ENCODE peak calls at places on chromosomes 4 and X, in four cellular contexts. One of them, this sample, is unnamed.

GRCh38 chr4:151098191-151098590 is 1.2 kb upstream of the RPS3A start:
- DNase-seq in stimulated activated CD8-positive, alpha-beta memory T cell treated with anti-CD3 and anti-CD28 coated beads, Interleukin-2, amount 100 ng/mL, for 1 hour: no peak
- DNase-seq in foreskin melanocyte: no peak
- DNase-seq in effector memory CD8-positive, alpha-beta T cell: no peak
- DNase-seq in this sample: no peak

GRCh38 chr4:71765349-71765748 is 18.5 kb downstream of the GC start:
- DNase-seq in stimulated activated CD8-positive, alpha-beta memory T cell treated with anti-CD3 and anti-CD28 coated beads, Interleukin-2, amount 100 ng/mL, for 1 hour: no peak
- DNase-seq in foreskin melanocyte: no peak
- DNase-seq in effector memory CD8-positive, alpha-beta T cell: no peak
- DNase-seq in this sample: no peak

GRCh38 chr4:120443111-120443510 is 376.5 kb upstream of the MAD2L1 start:
- DNase-seq in stimulated activated CD8-positive, alpha-beta memory T cell treated with anti-CD3 and anti-CD28 coated beads, Interleukin-2, amount 100 ng/mL, for 1 hour: no peak
- DNase-seq in foreskin melanocyte: no peak
- DNase-seq in effector memory CD8-positive, alpha-beta T cell: no peak
- DNase-seq in this sample: no peak

GRCh38 chrX:131614241-131614640 is 70.4 kb downstream of the OR13H1 start:
- DNase-seq in stimulated activated CD8-positive, alpha-beta memory T cell treated with anti-CD3 and anti-CD28 coated beads, Interleukin-2, amount 100 ng/mL, for 1 hour: no peak
- DNase-seq in foreskin melanocyte: no peak
- DNase-seq in effector memory CD8-positive, alpha-beta T cell: no peak
- DNase-seq in this sample: no peak

GRCh38 chr4:8854866-8855265 is 16.8 kb downstream of the HMX1 start:
- DNase-seq in stimulated activated CD8-positive, alpha-beta memory T cell treated with anti-CD3 and anti-CD28 coated beads, Interleukin-2, amount 100 ng/mL, for 1 hour: no peak
- DNase-seq in foreskin melanocyte: peak
- DNase-seq in effector memory CD8-positive, alpha-beta T cell: no peak
- DNase-seq in this sample: no peak

GRCh38 chr4:41218703-41219102 is 4.4 kb upstream of the APBB2 start:
- DNase-seq in stimulated activated CD8-positive, alpha-beta memory T cell treated with anti-CD3 and anti-CD28 coated beads, Interleukin-2, amount 100 ng/mL, for 1 hour: no peak
- DNase-seq in foreskin melanocyte: no peak
- DNase-seq in effector memory CD8-positive, alpha-beta T cell: no peak
- DNase-seq in this sample: no peak

GRCh38 chrX:38859602-38860001 is 58.3 kb downstream of the MID1IP1 start:
- DNase-seq in stimulated activated CD8-positive, alpha-beta memory T cell treated with anti-CD3 and anti-CD28 coated beads, Interleukin-2, amount 100 ng/mL, for 1 hour: no peak
- DNase-seq in foreskin melanocyte: no peak
- DNase-seq in effector memory CD8-positive, alpha-beta T cell: no peak
- DNase-seq in this sample: no peak

GRCh38 chr4:5050520-5050955 is 742 bp upstream of the STK32B start:
- DNase-seq in stimulated activated CD8-positive, alpha-beta memory T cell treated with anti-CD3 and anti-CD28 coated beads, Interleukin-2, amount 100 ng/mL, for 1 hour: no peak
- DNase-seq in foreskin melanocyte: peak
- DNase-seq in effector memory CD8-positive, alpha-beta T cell: no peak
- DNase-seq in this sample: peak

GRCh38 chrX:16005899-16006298 is 117.5 kb upstream of the GRPR start:
- DNase-seq in stimulated activated CD8-positive, alpha-beta memory T cell treated with anti-CD3 and anti-CD28 coated beads, Interleukin-2, amount 100 ng/mL, for 1 hour: no peak
- DNase-seq in foreskin melanocyte: no peak
- DNase-seq in effector memory CD8-positive, alpha-beta T cell: no peak
- DNase-seq in this sample: no peak

GRCh38 chr4:178333355-178333754 is 891.1 kb upstream of the AGA start:
- DNase-seq in stimulated activated CD8-positive, alpha-beta memory T cell treated with anti-CD3 and anti-CD28 coated beads, Interleukin-2, amount 100 ng/mL, for 1 hour: no peak
- DNase-seq in foreskin melanocyte: no peak
- DNase-seq in effector memory CD8-positive, alpha-beta T cell: no peak
- DNase-seq in this sample: no peak

GRCh38 chrX:23773601-23774175 is 9.3 kb upstream of the SAT1 start:
- DNase-seq in stimulated activated CD8-positive, alpha-beta memory T cell treated with anti-CD3 and anti-CD28 coated beads, Interleukin-2, amount 100 ng/mL, for 1 hour: no peak
- DNase-seq in foreskin melanocyte: no peak
- DNase-seq in effector memory CD8-positive, alpha-beta T cell: peak
- DNase-seq in this sample: no peak

This sample was measured in H1.